ENCODE peak calls at places on chromosome 3, in nine cellular contexts. E, I, Y, H, M, K, D, F and L are unnamed samples.
A peak's percentile ranks its signal among the peaks of the same experiment; 100 is the strongest.

GRCh38 chr3:96863129-96863740 is 48.8 kb downstream of the EPHA6 start:
- DNase-seq in H (no peak), I (no peak), F (no peak), K (peak; percentile 41), Y (no peak), E (peak; percentile 45), M (peak; percentile 2), D (no peak), L (peak; percentile 34)

GRCh38 chr3:58102976-58103447 is 94.8 kb downstream of the FLNB start:
- DNase-seq in F (no peak), D (no peak), I (no peak), K (no peak), H (no peak), M (no peak), Y (no peak), E (no peak), L (no peak)

GRCh38 chr3:32283304-32283703 is 44.8 kb downstream of the CMTM8 start:
- DNase-seq in E (no peak), K (no peak), D (no peak), I (no peak), F (no peak), Y (no peak), M (no peak), H (no peak), L (no peak)

GRCh38 chr3:104604326-104605010 is 762.2 kb upstream of the ALCAM start:
- DNase-seq in H (no peak), D (peak; percentile 18), M (peak; percentile 48), K (no peak), Y (no peak), I (no peak), E (peak; percentile 75), F (no peak), L (peak; percentile 69)

GRCh38 chr3:775178-775885 is 317.5 kb upstream of the CNTN6 start:
- DNase-seq in E (no peak), M (no peak), I (no peak), K (no peak), F (no peak), H (no peak), D (no peak), Y (no peak), L (no peak)

GRCh38 chr3:146975476-146975875 is 370.3 kb upstream of the PLSCR5 start:
- DNase-seq in Y (no peak), F (no peak), H (no peak), E (no peak), D (no peak), I (no peak), M (no peak), K (no peak), L (no peak)

GRCh38 chr3:71310595-71311319 is 272.8 kb downstream of the FOXP1 start:
- DNase-seq in E (peak; percentile 66), K (no peak), Y (no peak), I (no peak), F (no peak), D (no peak), M (peak; percentile 55), H (no peak), L (peak; percentile 59)

GRCh38 chr3:21795863-21796392 is 44.9 kb upstream of the ZNF385D start:
- DNase-seq in Y (no peak), E (no peak), M (no peak), D (no peak), F (no peak), K (no peak), I (no peak), H (no peak), L (no peak)

GRCh38 chr3:65342084-65342683 is 654.4 kb upstream of the ADAMTS9 start:
- DNase-seq in I (no peak), H (peak; percentile 49), M (peak; percentile 55), K (peak; percentile 75), F (no peak), E (peak; percentile 62), D (peak; percentile 42), Y (no peak), L (peak; percentile 36)

GRCh38 chr3:27219127-27219860 is 149.9 kb downstream of the NEK10 start:
- DNase-seq in E (no peak), F (no peak), D (no peak), K (no peak), Y (no peak), H (no peak), M (peak; percentile 32), I (no peak), L (peak; percentile 42)

GRCh38 chr3:150000631-150001030 is 29.9 kb upstream of the PFN2 start:
- DNase-seq in D (no peak), M (peak; percentile 10), K (no peak), I (no peak), Y (no peak), F (no peak), H (no peak), E (no peak), L (no peak)

GRCh38 chr3:178152010-178152409 is 384.2 kb upstream of the KCNMB2 start:
- DNase-seq in M (no peak), H (no peak), K (no peak), Y (no peak), I (no peak), D (no peak), E (peak; percentile 40), F (no peak), L (no peak)
- TF ChIP-seq CTCF in M (no peak), H (no peak), K (no peak), Y (no peak), I (no peak), D (no peak), E (peak; percentile 3), F (no peak), L (no peak)

GRCh38 chr3:114043205-114043604 is 13.1 kb downstream of the CCDC191 start:
- DNase-seq in M (no peak), K (no peak), D (no peak), H (no peak), I (no peak), E (no peak), F (no peak), Y (no peak), L (no peak)
- TF ChIP-seq CTCF in M (no peak), K (no peak), D (no peak), H (no peak), I (no peak), E (no peak), F (no peak), Y (no peak), L (no peak)

GRCh38 chr3:85801955-85802354 is 843.2 kb downstream of the CADM2 start:
- DNase-seq in I (no peak), Y (no peak), E (peak; percentile 47), K (peak; percentile 30), D (no peak), H (no peak), F (no peak), M (no peak), L (no peak)
- TF ChIP-seq CTCF in I (no peak), Y (no peak), E (peak; percentile 61), K (peak; percentile 56), D (no peak), H (no peak), F (no peak), M (no peak), L (peak; percentile 43)

DNA sequence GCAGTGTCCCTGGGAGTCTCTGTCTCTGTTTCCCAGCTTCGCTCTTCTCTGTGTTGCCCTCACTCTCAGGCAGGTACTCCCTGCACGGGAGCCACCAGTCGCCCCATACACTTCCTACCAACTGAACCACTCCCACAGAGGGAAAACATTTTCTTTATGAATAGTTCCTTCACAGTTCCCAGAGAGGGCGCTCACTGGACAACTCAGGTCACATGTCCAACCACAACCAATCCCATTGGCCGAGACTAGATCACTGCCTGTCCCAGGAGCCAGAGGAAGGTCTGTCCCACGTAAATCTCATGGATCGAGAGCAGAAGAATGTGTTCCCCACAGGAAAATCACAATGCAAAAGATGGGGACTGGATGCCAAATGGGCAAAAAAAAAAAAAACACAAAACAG is 26.1 kb downstream of the GRK7 start:
- DNase-seq in H (no peak), E (peak; percentile 12), K (no peak), I (no peak), D (peak; percentile 10), F (no peak), M (no peak), Y (no peak), L (no peak)
- TF ChIP-seq CTCF in H (no peak), E (no peak), K (no peak), I (no peak), D (no peak), F (no peak), M (no peak), Y (no peak), L (no peak)

GRCh38 chr3:50632450-50632849 is 15.5 kb downstream of the MAPKAPK3 start:
- DNase-seq in H (no peak), D (no peak), F (no peak), K (no peak), M (no peak), Y (no peak), I (no peak), E (no peak), L (no peak)

GRCh38 chr3:50630394-50630793 is 13.4 kb downstream of the MAPKAPK3 start:
- DNase-seq in F (no peak), Y (no peak), K (no peak), M (no peak), D (no peak), H (no peak), I (no peak), E (no peak), L (no peak)

GRCh38 chr3:50633233-50633795 is 16.4 kb downstream of the MAPKAPK3 start:
- DNase-seq in I (no peak), Y (no peak), K (no peak), F (no peak), M (no peak), D (no peak), E (no peak), H (no peak), L (no peak)

GRCh38 chr3:50628601-50629000 is 11.7 kb downstream of the MAPKAPK3 start:
- DNase-seq in M (no peak), I (no peak), K (no peak), Y (no peak), D (no peak), H (no peak), E (no peak), F (no peak), L (no peak)

GRCh38 chr3:50630916-50631315 is 14.0 kb downstream of the MAPKAPK3 start:
- DNase-seq in E (no peak), F (no peak), M (no peak), H (no peak), K (no peak), D (no peak), I (no peak), Y (no peak), L (peak; percentile 38)
- TF ChIP-seq CTCF in E (no peak), F (no peak), M (no peak), H (no peak), K (no peak), D (peak; percentile 12), I (no peak), Y (no peak), L (no peak)